ENCODE peak calls at places on chromosome 5, in four cellular contexts. G is Peyer's patch, T is adipocyte, Z is uterus. B is an unnamed sample.

GRCh38 chr5:169945831-169946261 is 34.4 kb downstream of the INSYN2B start:
- DNase-seq in G (no peak), T (peak; percentile 73), Z (peak; percentile 29), B (no peak)

GRCh38 chr5:14101922-14102321 is 41.2 kb upstream of the TRIO start:
- DNase-seq in G (no peak), T (peak; percentile 33), Z (no peak), B (no peak)

GRCh38 chr5:143205386-143205785 is 198.1 kb downstream of the NR3C1 start:
- DNase-seq in G (no peak), T (peak; percentile 90), Z (no peak), B (no peak)

GRCh38 chr5:178378527-178379484 is 146.2 kb upstream of the PHYKPL start:
- DNase-seq in G (no peak), T (no peak), Z (no peak), B (no peak)

GRCh38 chr5:107607656-107608368 is 62.9 kb downstream of the EFNA5 start:
- DNase-seq in G (no peak), T (no peak), Z (no peak), B (no peak)

GRCh38 chr5:42982107-42982622 is 58.0 kb downstream of the ANXA2R start:
- DNase-seq in G (no peak), T (no peak), Z (no peak), B (no peak)

GRCh38 chr5:130762031-130762430 is 403.0 kb downstream of the HINT1 start:
- DNase-seq in G (no peak), T (peak; percentile 78), Z (no peak), B (no peak)

GRCh38 chr5:139178948-139179347 is 19.2 kb downstream of the SIL1 start:
- DNase-seq in G (no peak), T (peak; percentile 45), Z (peak; percentile 51), B (no peak)

GRCh38 chr5:140166911-140167310 is 8.1 kb upstream of the CYSTM1 start:
- DNase-seq in G (no peak), T (no peak), Z (no peak), B (no peak)

GRCh38 chr5:159051431-159052281 is 48.1 kb downstream of the EBF1 start:
- DNase-seq in G (peak; percentile 62), T (peak; percentile 47), Z (peak; percentile 48), B (peak; percentile 82)

GRCh38 chr5:73152411-73153388 is 20.3 kb upstream of the TMEM174 start:
- DNase-seq in G (no peak), T (no peak), Z (no peak), B (no peak)

GRCh38 chr5:112917453-112918005 is 4.5 kb downstream of the REEP5 start:
- DNase-seq in G (no peak), T (no peak), Z (no peak), B (peak; percentile 13)

GRCh38 chr5:138179277-138179857 is 455 bp downstream of the KIF20A start:
- DNase-seq in G (no peak), T (no peak), Z (no peak), B (peak; percentile 30)

GRCh38 chr5:57450991-57451876 is 31.4 kb downstream of the ACTBL2 start:
- DNase-seq in G (no peak), T (peak; percentile 83), Z (no peak), B (no peak)

GRCh38 chr5:60945760-60946253 is 802 bp downstream of the NDUFAF2 start:
- DNase-seq in G (peak; percentile 46), T (peak; percentile 74), Z (no peak), B (no peak)

GRCh38 chr5:10202089-10202753 is 47.5 kb downstream of the ATPSCKMT start:
- DNase-seq in G (no peak), T (no peak), Z (no peak), B (no peak)

GRCh38 chr5:10409504-10409903 is 32.2 kb upstream of the ROPN1L start:
- DNase-seq in G (no peak), T (no peak), Z (no peak), B (no peak)

GRCh38 chr5:116301110-116301509 is 216.3 kb downstream of the COMMD10 start:
- DNase-seq in G (no peak), T (no peak), Z (no peak), B (no peak)

GRCh38 chr5:80068775-80069174 is 33.6 kb downstream of the THBS4 start:
- DNase-seq in G (no peak), T (no peak), Z (no peak), B (no peak)

GRCh38 chr5:17156463-17156862 is 61.0 kb upstream of the BASP1 start:
- DNase-seq in G (no peak), T (no peak), Z (no peak), B (no peak)

GRCh38 chr5:64612349-64612961 is 77.8 kb upstream of the SHISAL2B start:
- DNase-seq in G (no peak), T (peak; percentile 89), Z (no peak), B (peak; percentile 68)

GRCh38 chr5:93789173-93790070 is 48.0 kb upstream of the POU5F2 start:
- DNase-seq in G (no peak), T (peak; percentile 63), Z (no peak), B (no peak)

GRCh38 chr5:39992617-39993203 is 567.9 kb upstream of the DAB2 start:
- DNase-seq in G (no peak), T (peak; percentile 36), Z (no peak), B (no peak)

GRCh38 chr5:78129632-78130031 is 164.9 kb downstream of the AP3B1 start:
- DNase-seq in G (no peak), T (no peak), Z (no peak), B (no peak)

GRCh38 chr5:121691478-121691877 is 160.2 kb upstream of the FTMT start:
- DNase-seq in G (no peak), T (peak; percentile 23), Z (no peak), B (no peak)

GRCh38 chr5:119238265-119239118 is 117.3 kb upstream of the TNFAIP8 start:
- DNase-seq in G (no peak), T (no peak), Z (no peak), B (no peak)

GRCh38 chr5:79512692-79513518 is 1.0 kb downstream of the HOMER1 start:
- DNase-seq in G (no peak), T (peak; percentile 68), Z (no peak), B (peak; percentile 25)

GRCh38 chr5:173443971-173444370 is 115.8 kb upstream of the STC2 start:
- DNase-seq in G (no peak), T (no peak), Z (no peak), B (no peak)

DNA sequence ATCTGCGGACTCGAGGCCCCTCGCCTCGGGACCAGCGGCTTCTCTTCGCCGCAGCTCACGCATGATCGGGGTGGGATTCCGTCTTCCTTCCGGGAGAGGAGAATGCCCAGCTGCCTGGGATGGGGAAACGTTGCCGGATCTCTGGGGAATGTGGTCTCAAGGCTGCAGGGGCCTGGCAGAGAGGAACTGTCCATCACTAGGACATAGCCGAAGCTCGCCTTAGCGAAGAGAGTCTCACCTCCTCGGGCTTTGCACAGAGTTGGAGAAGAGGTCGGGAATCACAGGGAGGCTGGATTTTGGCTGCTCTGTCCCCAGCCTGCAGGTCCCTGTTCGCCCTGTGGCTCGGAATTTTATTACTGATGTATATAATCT is 1.4 kb downstream of the RAI14 start:
- DNase-seq in G (no peak), T (peak; percentile 75), Z (peak; percentile 35), B (peak; percentile 73)
- H3K4me3 ChIP-seq in G (peak overlapping the region; percentile 55), T (peak overlapping the region; percentile 84), Z (peak overlapping the region; percentile 72), B (peak overlapping the region; percentile 96)

DNA sequence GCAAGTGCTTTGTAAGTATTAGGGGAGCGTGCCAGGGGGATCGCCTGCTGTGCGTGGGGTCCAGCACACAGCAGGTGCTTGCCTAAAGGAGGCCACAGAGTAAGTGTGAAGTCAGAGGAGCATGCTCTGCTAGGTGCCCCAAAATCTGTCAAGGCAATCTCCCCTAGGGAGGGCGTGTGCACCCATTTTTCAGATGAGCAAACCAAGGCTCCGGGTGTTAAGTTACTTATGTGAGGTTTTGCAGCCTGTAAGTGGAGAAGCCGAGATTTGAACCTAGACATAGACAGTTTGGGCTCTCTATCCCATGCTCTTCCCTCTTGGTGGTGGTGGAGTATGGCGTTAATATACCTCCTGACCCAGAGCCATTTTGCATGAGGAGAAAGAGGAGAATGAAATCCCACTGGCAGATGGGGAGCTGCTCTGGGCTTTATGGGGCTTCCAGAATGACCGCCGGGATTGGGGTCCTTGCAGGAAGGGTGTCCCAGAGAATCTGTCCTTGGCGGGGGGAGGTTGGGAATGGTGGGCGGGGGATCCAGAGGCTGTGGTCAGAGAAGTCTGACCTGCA is 14.1 kb downstream of the NDST1 start:
- DNase-seq in G (no peak), T (no peak), Z (no peak), B (no peak)
- H3K4me1 ChIP-seq in G (no peaks in the 10 kb centered on the region), T (peaks cover 47% of the 10 kb centered on the region), Z (no peaks in the 10 kb centered on the region), B (peaks cover 16% of the 10 kb centered on the region)

DNA sequence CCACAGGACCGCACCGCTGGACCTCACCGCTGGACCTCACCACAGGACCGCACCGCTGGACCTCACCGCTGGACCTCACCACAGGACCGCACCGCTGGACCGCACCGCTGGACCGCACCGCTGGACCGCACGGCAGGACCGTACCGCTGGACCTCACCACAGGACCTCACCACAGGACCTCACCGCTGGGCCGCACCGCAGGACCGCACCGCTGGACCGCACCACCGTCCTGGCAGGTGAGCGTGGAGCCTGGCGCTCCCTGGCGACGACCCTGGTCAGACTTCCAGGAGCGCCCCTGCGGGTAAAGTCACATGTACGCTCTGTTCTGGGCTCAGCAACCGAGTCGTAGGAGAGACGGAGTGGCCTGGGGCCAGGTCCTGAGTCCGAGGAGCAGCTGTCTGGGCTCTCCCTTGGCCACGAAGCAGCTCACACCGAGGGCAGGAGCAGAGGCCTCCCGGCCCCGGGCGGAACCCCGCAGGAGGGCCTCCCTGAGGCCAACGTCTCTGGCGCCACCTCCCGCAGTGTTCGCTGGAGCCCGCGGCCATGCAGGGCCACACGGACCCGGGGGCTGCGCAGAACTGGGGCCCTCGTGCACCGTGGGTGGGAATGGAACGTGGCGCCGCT is 30.5 kb downstream of the MRPL36 start:
- DNase-seq in G (no peak), T (no peak), Z (no peak), B (no peak)
- H3K4me3 ChIP-seq in G (no peak overlapping the region), T (no peak overlapping the region), Z (no peak overlapping the region), B (no peak overlapping the region)

GRCh38 chr5:180806351-180807011 is 3.9 kb upstream of the MGAT1 start:
- DNase-seq in G (no peak), T (no peak), Z (no peak), B (no peak)

GRCh38 chr5:180801596-180802324 is 846 bp downstream of the MGAT1 start:
- DNase-seq in G (peak; percentile 7), T (no peak), Z (no peak), B (no peak)

GRCh38 chr5:180804129-180804601 is 1.6 kb upstream of the MGAT1 start:
- DNase-seq in G (peak; percentile 25), T (no peak), Z (no peak), B (no peak)

GRCh38 chr5:180802325-180803180 is at the start of gene MGAT1:
- DNase-seq in G (peak; percentile 88), T (peak; percentile 97), Z (peak; percentile 89), B (peak; percentile 83)

DNA sequence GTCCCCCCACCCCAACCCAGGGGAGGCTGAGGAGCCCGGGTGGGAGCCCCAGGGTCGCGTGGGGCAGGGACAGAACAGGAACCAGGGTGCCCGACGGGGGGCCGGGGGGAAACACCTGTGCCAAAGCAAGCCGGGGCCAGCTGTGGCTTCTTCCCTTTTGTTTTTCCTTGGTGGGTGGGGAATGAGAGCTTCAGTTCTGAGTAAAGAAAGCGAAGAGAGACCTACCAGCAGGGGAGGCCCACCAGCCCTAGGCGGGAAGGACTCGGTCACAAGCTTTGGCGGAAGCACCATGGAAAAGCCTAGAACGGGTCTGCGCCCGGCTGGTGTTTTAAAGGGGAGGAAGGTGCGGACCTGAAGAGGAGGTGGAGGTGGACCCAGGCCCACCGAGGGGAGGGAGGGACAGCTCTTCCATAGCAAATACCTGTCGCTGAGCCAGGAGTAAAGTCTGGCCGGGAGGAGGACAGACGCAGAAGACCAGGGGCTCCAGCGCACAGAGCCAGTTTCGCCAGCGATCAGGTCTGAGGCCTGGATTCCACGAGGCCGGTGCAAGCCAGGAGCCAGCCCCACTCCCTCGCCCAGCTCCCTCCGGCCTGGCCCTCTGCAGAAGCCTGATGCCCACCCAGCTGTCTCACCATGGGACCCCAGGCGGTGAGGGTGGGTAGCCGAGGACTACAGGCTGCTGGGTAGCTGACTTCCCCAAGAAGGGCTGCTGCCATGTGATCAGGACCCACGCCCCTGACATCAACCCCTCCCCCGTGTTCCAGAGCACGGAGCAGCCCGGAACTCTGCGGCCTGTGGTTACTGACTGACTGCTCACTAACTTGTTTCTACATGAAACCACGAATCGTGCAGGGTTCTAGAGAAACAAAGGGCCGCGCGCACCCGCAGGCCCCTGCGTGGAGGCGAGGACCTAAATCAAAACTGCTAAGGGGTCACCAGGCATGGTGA is 849 bp upstream of the MGAT1 start:
- DNase-seq in G (peak; percentile 97), T (no peak), Z (peak; percentile 58), B (peak; percentile 45)
- H3K4me1 ChIP-seq in G (peaks cover 72% of the 10 kb centered on the region), T (peaks cover 81% of the 10 kb centered on the region), Z (peaks cover 4% of the 10 kb centered on the region), B (peaks cover 38% of the 10 kb centered on the region)